ENCODE peak calls at places on chromosomes 13 and 19, in eight cellular contexts. C is T-helper 17 cell; O is ascending aorta; P is hypothalamus; Q is anterior cingulate cortex; G is stimulated activated naive CD8-positive, alpha-beta T cell treated with anti-CD3 and anti-CD28 coated beads, Interleukin-15, amount 100 ng/mL, for 72 hours; Y is Caki2; H is activated naive CD8-positive, alpha-beta T cell treated with anti-CD3 and anti-CD28 coated beads, Interleukin-2, amount 50 U/mL, for 16 hours. W is an unnamed sample.

GRCh38 chr13:102913924-102914628 is 68.2 kb downstream of the ERCC5 start:
- DNase-seq in P (no peak), O (no peak), H (no peak), Q (no peak), G (no peak), Y (no peak), C (no peak), W (peak; percentile 41)

GRCh38 chr13:97515643-97516042 is 81.7 kb downstream of the RAP2A start:
- DNase-seq in C (no peak), P (no peak), Q (no peak), H (no peak), G (no peak), O (no peak), Y (no peak), W (no peak)

GRCh38 chr13:26270707-26271106 is 16.8 kb downstream of the CDK8 start:
- DNase-seq in P (no peak), C (no peak), H (no peak), O (no peak), Y (no peak), Q (no peak), G (no peak), W (no peak)

GRCh38 chr13:94435604-94436226 is 43.8 kb downstream of the DCT start:
- DNase-seq in C (no peak), O (no peak), P (no peak), Y (peak; percentile 34), H (no peak), G (no peak), Q (no peak), W (no peak)

GRCh38 chr13:108214511-108215383 is 589 bp downstream of the LIG4 start:
- DNase-seq in P (no peak), H (no peak), Q (no peak), O (no peak), G (no peak), C (peak; percentile 44), Y (no peak), W (peak; percentile 11)

GRCh38 chr19:5340637-5341447 is at the start of gene PTPRS:
- DNase-seq in P (peak; percentile 86), O (no peak), H (peak; percentile 52), Y (peak; percentile 84), Q (peak; percentile 69), C (peak; percentile 34), G (peak; percentile 67), W (peak; percentile 58)

GRCh38 chr19:4327877-4328242 is 10.8 kb downstream of the STAP2 start:
- DNase-seq in Y (peak; percentile 82), C (no peak), G (no peak), O (no peak), P (no peak), Q (no peak), H (no peak), W (no peak)

GRCh38 chr13:29791508-29791907 is 58.9 kb downstream of the UBL3 start:
- DNase-seq in G (peak; percentile 21), H (no peak), Y (no peak), Q (no peak), P (no peak), C (no peak), O (no peak), W (no peak)

GRCh38 chr19:51311388-51312257 is at the start of gene IGLON5:
- DNase-seq in O (no peak), C (no peak), Q (no peak), Y (no peak), H (no peak), P (no peak), G (no peak), W (no peak)

GRCh38 chr19:49019242-49019932 is 2.5 kb upstream of the LHB start:
- DNase-seq in P (no peak), H (peak; percentile 26), O (no peak), G (peak; percentile 54), Q (no peak), C (peak; percentile 60), Y (peak; percentile 77), W (peak; percentile 21)

GRCh38 chr13:30685987-30686386 is 49.4 kb upstream of the ALOX5AP start:
- DNase-seq in P (no peak), C (no peak), Q (no peak), Y (no peak), H (no peak), O (no peak), G (no peak), W (no peak)

GRCh38 chr13:51235186-51235585 is 13.0 kb downstream of the FAM124A start:
- DNase-seq in O (no peak), Q (no peak), P (no peak), Y (no peak), C (no peak), H (no peak), G (no peak), W (no peak)

GRCh38 chr13:20130012-20130411 is 30.8 kb downstream of the GJA3 start:
- DNase-seq in Y (no peak), H (no peak), P (no peak), O (no peak), C (no peak), Q (no peak), G (no peak), W (no peak)

GRCh38 chr13:35876601-35877000 is 254.6 kb downstream of the DCLK1 start:
- DNase-seq in G (no peak), O (no peak), C (no peak), Q (no peak), H (no peak), Y (no peak), P (no peak), W (no peak)

GRCh38 chr19:1259873-1260748 is 9.0 kb upstream of the CIRBP start:
- DNase-seq in Q (no peak), G (peak; percentile 82), C (peak; percentile 42), H (no peak), P (no peak), O (no peak), Y (peak; percentile 23), W (no peak)

GRCh38 chr13:106691861-106692260 is 123.9 kb upstream of the ARGLU1 start:
- DNase-seq in H (no peak), Q (no peak), O (no peak), Y (no peak), P (no peak), G (no peak), C (no peak), W (no peak)